ENCODE peak calls at places on chromosomes 4 and X, in five cellular contexts. V, J, Y, K and Q are unnamed samples.

GRCh38 chr4:85684676-85685075 is 209.7 kb downstream of the ARHGAP24 start:
- DNase-seq in V (no peak), J (no peak), Y (no peak), K (no peak), Q (no peak)

GRCh38 chrX:70012756-70013155 is 37.0 kb downstream of the AWAT2 start:
- DNase-seq in V (no peak), J (no peak), Y (no peak), K (no peak), Q (no peak)

GRCh38 chr4:2484993-2485392 is 16.1 kb downstream of the RNF4 start:
- DNase-seq in V (no peak), J (peak; percentile 87), Y (peak; percentile 89), K (peak; percentile 93), Q (no peak)

GRCh38 chr4:6095023-6095817 is 77.0 kb upstream of the C4orf50 start:
- DNase-seq in V (no peak), J (no peak), Y (no peak), K (peak; percentile 46), Q (no peak)

GRCh38 chr4:5211274-5211852 is 160.1 kb downstream of the STK32B start:
- DNase-seq in V (no peak), J (no peak), Y (no peak), K (no peak), Q (no peak)

GRCh38 chr4:111434581-111434980 is 710.7 kb upstream of the FAM241A start:
- DNase-seq in V (no peak), J (no peak), Y (no peak), K (no peak), Q (no peak)

GRCh38 chr4:148007303-148007702 is 275.4 kb downstream of the ARHGAP10 start:
- DNase-seq in V (peak; percentile 66), J (no peak), Y (no peak), K (no peak), Q (peak; percentile 97)

GRCh38 chr4:164011791-164012190 is 517.3 kb downstream of the TMA16 start:
- DNase-seq in V (no peak), J (no peak), Y (no peak), K (no peak), Q (no peak)

GRCh38 chr4:86891785-86892638 is at the start of gene C4orf36:
- DNase-seq in V (peak; percentile 38), J (peak; percentile 92), Y (peak; percentile 69), K (peak; percentile 95), Q (no peak)

GRCh38 chrX:25020391-25021131 is 4.8 kb upstream of the ARX start:
- DNase-seq in V (peak; percentile 80), J (no peak), Y (no peak), K (no peak), Q (no peak)

GRCh38 chrX:123626962-123627361 is 105.9 kb downstream of the THOC2 start:
- DNase-seq in V (no peak), J (no peak), Y (no peak), K (no peak), Q (no peak)

GRCh38 chr4:40916880-40917279 is 167.1 kb downstream of the NSUN7 start:
- DNase-seq in V (peak; percentile 36), J (peak; percentile 77), Y (peak; percentile 68), K (no peak), Q (no peak)

GRCh38 chrX:68945081-68945602 is 116.3 kb downstream of the EFNB1 start:
- DNase-seq in V (no peak), J (no peak), Y (no peak), K (peak; percentile 43), Q (no peak)

GRCh38 chr4:152398060-152398459 is 137.8 kb downstream of the FBXW7 start:
- DNase-seq in V (no peak), J (no peak), Y (no peak), K (no peak), Q (no peak)

GRCh38 chr4:1776521-1777161 is 16.5 kb upstream of the FGFR3 start:
- DNase-seq in V (no peak), J (no peak), Y (no peak), K (no peak), Q (no peak)

GRCh38 chr4:174591243-174592021 is 69.1 kb upstream of the HPGD start:
- DNase-seq in V (no peak), J (no peak), Y (no peak), K (no peak), Q (no peak)

GRCh38 chr4:137997496-137997895 is 244.7 kb downstream of the SLC7A11 start:
- DNase-seq in V (no peak), J (no peak), Y (no peak), K (no peak), Q (no peak)

GRCh38 chr4:137510866-137511265 is 21.4 kb downstream of the PCDH18 start:
- DNase-seq in V (no peak), J (no peak), Y (no peak), K (no peak), Q (peak; percentile 82)

GRCh38 chr4:125985856-125986255 is 671.1 kb downstream of the FAT4 start:
- DNase-seq in V (no peak), J (no peak), Y (no peak), K (no peak), Q (no peak)
- H3K4me3 ChIP-seq in V (no peak overlapping the region), J (no peak overlapping the region), Y (no peak overlapping the region), K (no peak overlapping the region), Q (no peak overlapping the region)

GRCh38 chrX:72276478-72276953 is 532 bp downstream of the RPS4X start:
- DNase-seq in V (no peak), J (no peak), Y (no peak), K (no peak), Q (no peak)

GRCh38 chrX:72272868-72273267 is 4.2 kb downstream of the RPS4X start:
- DNase-seq in V (no peak), J (no peak), Y (no peak), K (no peak), Q (no peak)

GRCh38 chrX:72273718-72274117 is 3.3 kb downstream of the RPS4X start:
- DNase-seq in V (no peak), J (no peak), Y (no peak), K (no peak), Q (no peak)

GRCh38 chrX:72271812-72272211 is 5.2 kb downstream of the RPS4X start:
- DNase-seq in V (no peak), J (no peak), Y (no peak), K (no peak), Q (no peak)

DNA sequence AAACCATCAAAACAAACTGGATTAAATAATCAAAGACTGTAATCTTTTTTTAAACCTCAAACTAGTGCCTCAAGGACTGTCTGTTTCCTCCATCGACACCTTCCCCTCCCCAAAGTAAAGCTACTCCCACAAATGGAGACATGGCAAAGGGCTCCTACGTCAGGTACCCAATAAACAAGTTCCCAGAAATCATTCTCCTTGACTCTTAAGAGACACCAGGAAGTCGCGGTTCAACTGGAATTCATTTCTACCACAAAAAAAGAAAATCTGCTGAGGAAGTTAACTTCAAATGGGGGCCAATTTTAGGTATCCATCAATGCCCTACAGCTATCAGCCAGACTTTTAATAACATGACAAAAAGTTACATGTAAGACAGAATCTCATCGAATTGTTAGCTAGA is 2.5 kb downstream of the RPS4X start:
- DNase-seq in V (no peak), J (no peak), Y (no peak), K (no peak), Q (no peak)
- H3K4me3 ChIP-seq in V (peak overlapping the region; percentile 80), J (no peak overlapping the region), Y (no peak overlapping the region), K (no peak overlapping the region), Q (peak overlapping the region; percentile 89)

GRCh38 chr4:108714880-108715279 is 48.0 kb downstream of the ETNPPL start:
- DNase-seq in V (no peak), J (no peak), Y (no peak), K (no peak), Q (no peak)
- H3K4me3 ChIP-seq in V (no peak overlapping the region), J (no peak overlapping the region), Y (no peak overlapping the region), K (no peak overlapping the region), Q (no peak overlapping the region)

GRCh38 chrX:132412208-132412607 is 76.6 kb downstream of the MBNL3 start:
- DNase-seq in V (no peak), J (no peak), Y (no peak), K (no peak), Q (no peak)

GRCh38 chrX:132411310-132411977 is 77.4 kb downstream of the MBNL3 start:
- DNase-seq in V (no peak), J (no peak), Y (no peak), K (no peak), Q (no peak)

GRCh38 chrX:132414404-132414803 is 74.4 kb downstream of the MBNL3 start:
- DNase-seq in V (no peak), J (no peak), Y (no peak), K (no peak), Q (no peak)

GRCh38 chrX:132415012-132415411 is 73.8 kb downstream of the MBNL3 start:
- DNase-seq in V (no peak), J (no peak), Y (no peak), K (no peak), Q (no peak)

GRCh38 chrX:132413459-132413858 is 75.4 kb downstream of the MBNL3 start:
- DNase-seq in V (no peak), J (no peak), Y (no peak), K (no peak), Q (no peak)
- H3K4me3 ChIP-seq in V (no peak overlapping the region), J (no peak overlapping the region), Y (no peak overlapping the region), K (no peak overlapping the region), Q (no peak overlapping the region)